ENCODE peak calls at places on chromosomes 5 and 9, in nine cellular contexts. L is H1, C is A549, G is breast epithelium, W is esophagus squamous epithelium, K is Peyer's patch, S is body of pancreas, Y is IMR-90, U is esophagus muscularis mucosa. T is an unnamed sample.

GRCh38 chr5:142324377-142324870 is 397 bp downstream of the SPRY4 start:
- DNase-seq in L (no peak), C (no peak), G (peak), W (no peak), K (no peak), S (peak), Y (no peak), U (no peak), T (no peak)

GRCh38 chr9:94560237-94560636 is 5.4 kb downstream of the PCAT7 start:
- DNase-seq in L (no peak), C (no peak), G (no peak), W (no peak), K (no peak), S (no peak), Y (no peak), U (no peak), T (no peak)

GRCh38 chr5:75053286-75054109 is 1.1 kb upstream of the GCNT4 start:
- DNase-seq in L (peak), C (peak), G (peak), W (no peak), K (no peak), S (peak), Y (peak), U (no peak), T (peak)

GRCh38 chr9:3235497-3235896 is 290.3 kb downstream of the RFX3 start:
- DNase-seq in L (no peak), C (no peak), G (no peak), W (no peak), K (no peak), S (no peak), Y (no peak), U (no peak), T (no peak)

GRCh38 chr5:150142800-150143724 is 12.6 kb downstream of the PDGFRB start:
- DNase-seq in L (no peak), C (peak), G (peak), W (no peak), K (no peak), S (peak), Y (peak), U (peak), T (no peak)

GRCh38 chr5:169635933-169636332 is 1.1 kb upstream of the DOCK2 start:
- DNase-seq in L (no peak), C (no peak), G (no peak), W (no peak), K (no peak), S (no peak), Y (no peak), U (no peak), T (no peak)

GRCh38 chr5:134813407-134813806 is 32.4 kb upstream of the C5orf24 start:
- DNase-seq in L (no peak), C (no peak), G (no peak), W (no peak), K (no peak), S (no peak), Y (no peak), U (no peak), T (peak)

GRCh38 chr9:112531666-112532282 is 45.1 kb downstream of the KIAA1958 start:
- DNase-seq in L (no peak), C (no peak), G (no peak), W (no peak), K (no peak), S (no peak), Y (peak), U (no peak), T (no peak)

GRCh38 chr9:135544981-135545635 is 818 bp upstream of the OBP2A start:
- DNase-seq in L (no peak), C (no peak), G (no peak), W (no peak), K (no peak), S (no peak), Y (no peak), U (no peak), T (no peak)

GRCh38 chr5:94243612-94244011 is 374.8 kb downstream of the KIAA0825 start:
- DNase-seq in L (no peak), C (no peak), G (no peak), W (no peak), K (no peak), S (no peak), Y (peak), U (no peak), T (no peak)

GRCh38 chr5:139636207-139636792 is 11.8 kb upstream of the CXXC5 start:
- DNase-seq in L (peak), C (no peak), G (no peak), W (no peak), K (peak), S (peak), Y (no peak), U (peak), T (peak)

GRCh38 chr5:181170237-181170830 is 22.9 kb downstream of the OR2V2 start:
- DNase-seq in L (no peak), C (no peak), G (no peak), W (no peak), K (no peak), S (no peak), Y (no peak), U (no peak), T (peak)

GRCh38 chr5:125798311-125798710 is 624.9 kb upstream of the GRAMD2B start:
- DNase-seq in L (no peak), C (peak), G (no peak), W (no peak), K (no peak), S (no peak), Y (peak), U (no peak), T (peak)

GRCh38 chr9:91727316-91727861 is 222.6 kb downstream of the ROR2 start:
- DNase-seq in L (peak), C (peak), G (no peak), W (no peak), K (peak), S (peak), Y (peak), U (no peak), T (peak)

GRCh38 chr5:169202969-169203368 is 98.0 kb downstream of the SLIT3 start:
- DNase-seq in L (no peak), C (no peak), G (no peak), W (no peak), K (no peak), S (no peak), Y (no peak), U (no peak), T (no peak)

GRCh38 chr9:112086627-112087026 is 88.5 kb downstream of the SUSD1 start:
- DNase-seq in L (no peak), C (peak), G (no peak), W (no peak), K (no peak), S (no peak), Y (peak), U (no peak), T (peak)

GRCh38 chr5:52727001-52727400 is 60.7 kb upstream of the ITGA1 start:
- DNase-seq in L (no peak), C (no peak), G (no peak), W (no peak), K (no peak), S (no peak), Y (no peak), U (no peak), T (no peak)

GRCh38 chr5:134543820-134544692 is 18.6 kb downstream of the JADE2 start:
- DNase-seq in L (no peak), C (no peak), G (no peak), W (no peak), K (peak), S (no peak), Y (no peak), U (no peak), T (no peak)

GRCh38 chr5:37251673-37252072 is 2.5 kb upstream of the CPLANE1 start:
- DNase-seq in L (no peak), C (no peak), G (no peak), W (no peak), K (no peak), S (no peak), Y (peak), U (no peak), T (no peak)

GRCh38 chr9:69130456-69131441 is 43.3 kb upstream of the TJP2 start:
- DNase-seq in L (no peak), C (no peak), G (peak), W (no peak), K (no peak), S (peak), Y (peak), U (no peak), T (peak)

GRCh38 chr5:57094753-57095683 is 78.8 kb upstream of the GPBP1 start:
- DNase-seq in L (peak), C (peak), G (no peak), W (no peak), K (no peak), S (no peak), Y (no peak), U (no peak), T (peak)

GRCh38 chr5:151094054-151094858 is 13.4 kb upstream of the TNIP1 start:
- DNase-seq in L (no peak), C (peak), G (no peak), W (no peak), K (peak), S (peak), Y (peak), U (no peak), T (no peak)

GRCh38 chr9:26210338-26210851 is 532.2 kb upstream of the TUSC1 start:
- DNase-seq in L (no peak), C (no peak), G (no peak), W (no peak), K (no peak), S (no peak), Y (peak), U (no peak), T (no peak)

GRCh38 chr9:138010274-138010800 is 132.8 kb downstream of the CACNA1B start:
- DNase-seq in L (no peak), C (no peak), G (no peak), W (no peak), K (no peak), S (no peak), Y (no peak), U (no peak), T (no peak)

GRCh38 chr5:80245986-80246781 is 9.7 kb downstream of the SERINC5 start:
- DNase-seq in L (no peak), C (no peak), G (no peak), W (no peak), K (no peak), S (no peak), Y (peak), U (no peak), T (no peak)

GRCh38 chr5:14510156-14510734 is 71.3 kb upstream of the OTULINL start:
- DNase-seq in L (no peak), C (no peak), G (no peak), W (no peak), K (no peak), S (peak), Y (no peak), U (no peak), T (no peak)

GRCh38 chr9:3578786-3579185 is 53.0 kb upstream of the RFX3 start:
- DNase-seq in L (no peak), C (no peak), G (no peak), W (no peak), K (no peak), S (no peak), Y (peak), U (no peak), T (peak)

GRCh38 chr9:114181583-114182409 is 26.5 kb downstream of the COL27A1 start:
- DNase-seq in L (no peak), C (no peak), G (no peak), W (no peak), K (no peak), S (peak), Y (peak), U (no peak), T (no peak)

GRCh38 chr5:91283326-91283725 is 99.8 kb downstream of the ARRDC3 start:
- DNase-seq in L (no peak), C (no peak), G (no peak), W (no peak), K (no peak), S (no peak), Y (no peak), U (no peak), T (no peak)

DNA sequence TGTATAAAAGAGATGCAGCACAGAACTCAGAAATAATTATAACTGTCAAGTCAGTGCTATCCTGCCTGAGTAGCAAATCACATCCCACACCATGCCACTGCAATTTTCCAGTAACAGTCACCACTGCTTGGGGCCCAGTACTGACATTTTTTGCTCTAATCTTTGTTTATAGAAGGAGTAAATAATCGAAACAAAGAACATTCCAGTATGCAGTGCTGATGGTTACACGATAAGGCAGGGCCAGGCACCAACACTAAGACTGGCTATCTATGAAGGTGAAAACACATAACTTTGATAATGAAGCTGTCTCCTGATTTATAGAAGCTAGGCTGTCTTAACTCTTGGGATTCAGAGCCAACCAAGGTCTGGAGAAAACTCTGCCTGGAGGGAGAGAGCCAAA is 365.3 kb downstream of the BNC2 start:
- DNase-seq in L (no peak), C (peak), G (no peak), W (no peak), K (no peak), S (no peak), Y (peak), U (no peak), T (no peak)
- TF ChIP-seq POLR2A in L (no peak), C (no peak), G (no peak), W (no peak), K (no peak), S (no peak), Y (no peak), U (no peak), T (no peak)

GRCh38 chr9:127770905-127771569 is 7.4 kb downstream of the SH2D3C start:
- DNase-seq in L (peak), C (peak), G (peak), W (peak), K (peak), S (peak), Y (peak), U (peak), T (peak)
- TF ChIP-seq POLR2A in L (no peak), C (no peak), G (peak), W (no peak), K (peak), S (no peak), Y (no peak), U (peak), T (no peak)

GRCh38 chr9:8451146-8451545 is 651.6 kb upstream of the DMAC1 start:
- DNase-seq in L (no peak), C (no peak), G (no peak), W (no peak), K (no peak), S (no peak), Y (no peak), U (no peak), T (no peak)
- TF ChIP-seq POLR2A in L (no peak), C (no peak), G (no peak), W (no peak), K (no peak), S (no peak), Y (no peak), U (no peak), T (no peak)

GRCh38 chr5:81851481-81852178 is 100.7 kb upstream of the SSBP2 start:
- DNase-seq in L (peak), C (peak), G (peak), W (peak), K (peak), S (peak), Y (peak), U (peak), T (peak)
- TF ChIP-seq POLR2A in L (peak), C (no peak), G (peak), W (no peak), K (peak), S (no peak), Y (no peak), U (no peak), T (peak)

DNA sequence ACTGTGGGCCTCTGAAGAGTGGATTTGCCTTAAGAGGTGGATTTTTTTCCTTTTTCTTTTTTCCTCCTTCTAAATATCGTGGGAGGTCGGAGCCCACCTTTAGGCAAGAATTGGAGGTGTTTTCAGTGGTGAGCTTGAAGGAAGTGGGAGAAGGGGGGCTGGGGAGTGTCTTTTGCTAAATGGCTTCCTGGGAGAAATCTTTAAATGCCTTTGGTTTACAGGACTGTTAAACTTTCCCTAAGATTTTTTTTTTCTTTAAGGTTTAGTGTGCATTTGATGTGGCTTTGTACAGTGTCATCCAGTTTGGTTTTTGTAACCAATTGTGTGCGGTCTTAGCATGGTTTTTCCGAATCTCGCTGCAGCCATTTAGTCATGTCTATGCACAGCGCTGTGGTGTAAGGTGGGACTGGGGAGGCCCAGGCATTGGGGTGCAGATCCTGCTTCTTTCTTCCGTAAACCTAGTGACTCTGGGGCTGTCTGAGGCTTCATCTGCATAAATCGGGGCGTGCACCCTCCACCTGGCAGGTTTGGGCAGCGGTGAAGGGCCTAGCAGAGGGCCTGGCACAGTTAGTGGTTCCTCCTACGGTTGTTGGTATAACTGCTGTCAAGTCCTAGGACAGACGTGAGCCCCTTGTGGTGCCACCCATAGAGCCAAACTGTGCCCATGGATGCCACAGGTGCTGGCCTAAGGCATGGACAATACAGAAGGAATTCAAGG is 1.3 kb downstream of the PRRC2B start:
- DNase-seq in L (peak), C (no peak), G (peak), W (no peak), K (peak), S (peak), Y (no peak), U (no peak), T (peak)
- TF ChIP-seq POLR2A in L (peak), C (no peak), G (no peak), W (no peak), K (no peak), S (no peak), Y (no peak), U (no peak), T (no peak)